ENCODE peak calls at places on chromosomes 2 and 18, in eight cellular contexts. Y is brain microvascular endothelial cell, I is DND-41, H is right atrium auricular region, X is endodermal cell, A is bronchial epithelial cell, Z is psoas muscle, L is uterus. C is an unnamed sample. For H3K36me3, the result is how much of the 10 kb centered on the place peaks cover.

GRCh38 chr2:47569658-47570398 is 166.9 kb downstream of the MSH2 start:
- DNase-seq in X (peak), A (no peak), Z (no peak), Y (no peak), H (no peak), I (no peak), L (no peak), C (peak)

GRCh38 chr2:222756362-222756831 is 84.9 kb downstream of the MOGAT1 start:
- DNase-seq in A (peak), H (no peak), Z (no peak), X (no peak), I (no peak), Y (no peak), L (no peak), C (no peak)

GRCh38 chr2:216690451-216691209 is 4.7 kb downstream of the IGFBP5 start:
- DNase-seq in Y (no peak), L (peak), X (no peak), A (no peak), I (no peak), Z (peak), H (peak), C (no peak)

GRCh38 chr2:88016948-88017779 is 817 bp upstream of the RNU2-63P start:
- DNase-seq in H (no peak), A (peak), X (peak), L (no peak), Y (peak), Z (no peak), I (no peak), C (peak)

GRCh38 chr18:63987743-63988142 is 17.9 kb downstream of the SERPINB8 start:
- DNase-seq in Z (no peak), H (no peak), Y (no peak), A (no peak), X (no peak), L (no peak), I (no peak), C (no peak)

GRCh38 chr2:220162320-220162719 is 534.9 kb downstream of the SLC4A3 start:
- DNase-seq in Z (no peak), L (no peak), I (no peak), H (no peak), A (peak), X (no peak), Y (no peak), C (no peak)

GRCh38 chr2:192286093-192286701 is 91.5 kb upstream of the TMEFF2 start:
- DNase-seq in Z (no peak), A (peak), X (no peak), L (no peak), H (no peak), I (no peak), Y (peak), C (peak)

GRCh38 chr18:76572517-76573247 is 77.6 kb upstream of the ZNF516 start:
- DNase-seq in X (no peak), A (no peak), H (no peak), Z (no peak), Y (no peak), I (no peak), L (no peak), C (no peak)

GRCh38 chr2:44952143-44952805 is 10.8 kb downstream of the SIX3 start:
- DNase-seq in H (no peak), Z (peak), I (no peak), X (peak), Y (peak), L (no peak), A (peak), C (peak)

GRCh38 chr2:190320696-190321095 is 1.1 kb upstream of the HIBCH start:
- DNase-seq in Y (no peak), X (no peak), Z (no peak), A (no peak), H (no peak), I (no peak), L (no peak), C (no peak)

GRCh38 chr2:214386720-214387119 is 24.1 kb upstream of the VWC2L start:
- DNase-seq in Y (no peak), H (no peak), L (no peak), X (no peak), A (no peak), Z (no peak), I (no peak), C (no peak)

GRCh38 chr2:109318150-109318948 is 189.3 kb downstream of the SH3RF3 start:
- DNase-seq in Z (peak), L (peak), Y (peak), H (peak), A (no peak), X (no peak), I (no peak), C (no peak)

GRCh38 chr2:72220170-72220569 is 72.5 kb upstream of the CYP26B1 start:
- DNase-seq in Y (no peak), I (peak), X (peak), A (no peak), H (no peak), L (no peak), Z (no peak), C (peak)

GRCh38 chr2:220837226-220837625 is 734.9 kb downstream of the EPHA4 start:
- DNase-seq in L (no peak), H (no peak), Z (no peak), A (no peak), X (peak), Y (no peak), I (no peak), C (no peak)

DNA sequence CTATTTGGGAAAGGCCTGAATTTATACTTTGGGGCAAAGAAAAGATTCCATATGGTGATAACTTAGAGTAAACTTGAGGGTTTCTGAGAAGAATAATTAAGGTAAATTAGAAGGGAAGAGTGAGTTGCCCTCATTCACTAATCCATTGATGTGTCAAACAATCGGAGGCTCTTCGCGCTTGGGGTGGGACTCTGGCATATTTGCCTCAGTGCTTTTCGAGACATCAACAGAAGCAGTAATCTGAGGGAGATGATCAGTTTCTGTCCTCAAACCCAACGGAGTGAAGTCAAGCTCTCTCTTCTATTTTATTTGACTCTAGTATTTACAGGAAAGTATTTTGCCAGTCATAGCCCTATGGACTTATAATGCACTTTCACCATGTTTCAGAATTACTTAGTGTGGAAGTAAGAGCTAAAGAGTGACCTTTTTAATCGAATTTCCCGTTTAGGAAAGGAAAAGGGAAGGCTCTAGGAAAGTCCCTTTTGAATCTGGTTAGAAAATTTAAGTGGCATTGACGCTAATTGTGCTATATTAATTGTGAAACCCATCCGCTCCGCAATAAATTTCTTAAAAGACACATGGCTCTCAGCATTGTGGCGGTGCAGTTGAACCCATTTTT is 1.3 kb downstream of the RAB10 start:
- DNase-seq in I (no peak), H (peak), A (no peak), Y (no peak), L (no peak), Z (no peak), X (no peak), C (no peak)
- TF ChIP-seq CTCF in I (no peak), H (no peak), A (no peak), Y (no peak), L (no peak), Z (no peak), X (no peak), C (no peak)

GRCh38 chr2:226905718-226906438 is 70.0 kb downstream of the RHBDD1 start:
- DNase-seq in X (no peak), I (no peak), A (no peak), Y (no peak), Z (no peak), H (no peak), L (no peak), C (no peak)
- H3K4me3 ChIP-seq in X (no peak), I (no peak), A (no peak), Y (no peak), Z (no peak), H (no peak), L (no peak), C (no peak)

DNA sequence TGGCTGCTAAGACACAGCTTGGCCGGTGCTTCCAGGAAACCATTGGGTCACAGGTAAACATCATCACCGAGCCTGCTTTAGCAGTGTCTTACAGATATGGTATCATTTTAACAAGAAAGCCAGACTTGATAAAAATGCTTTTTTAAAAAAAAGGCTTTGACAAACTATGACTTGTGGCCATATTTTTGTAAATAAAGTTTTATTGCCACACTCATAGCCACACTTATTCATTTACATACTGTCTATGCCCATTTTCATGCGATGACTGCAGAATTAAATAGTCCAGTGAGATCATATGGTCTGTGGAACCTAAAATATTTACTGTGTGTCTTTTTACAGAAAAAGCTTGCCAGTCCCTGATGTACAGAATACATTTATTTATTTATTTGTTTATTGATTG is 242.0 kb downstream of the LTBP1 start:
- DNase-seq in Z (no peak), X (no peak), L (no peak), A (no peak), H (no peak), Y (no peak), I (no peak), C (no peak)
- H3K36me3 ChIP-seq in Z (under half), X (under half), L (under half), A (under half), H (under half), Y (half or more), I (under half), C (under half)

GRCh38 chr18:9679125-9679524 is 29.0 kb upstream of the RAB31 start:
- DNase-seq in Y (no peak), L (no peak), A (no peak), Z (no peak), X (no peak), I (no peak), H (no peak), C (no peak)

GRCh38 chr18:9671214-9671613 is 36.9 kb upstream of the RAB31 start:
- DNase-seq in L (no peak), H (no peak), I (no peak), Y (no peak), A (peak), Z (no peak), X (no peak), C (no peak)

GRCh38 chr18:9669016-9669415 is 39.1 kb upstream of the RAB31 start:
- DNase-seq in L (no peak), Z (no peak), X (no peak), H (no peak), A (no peak), I (no peak), Y (no peak), C (no peak)

DNA sequence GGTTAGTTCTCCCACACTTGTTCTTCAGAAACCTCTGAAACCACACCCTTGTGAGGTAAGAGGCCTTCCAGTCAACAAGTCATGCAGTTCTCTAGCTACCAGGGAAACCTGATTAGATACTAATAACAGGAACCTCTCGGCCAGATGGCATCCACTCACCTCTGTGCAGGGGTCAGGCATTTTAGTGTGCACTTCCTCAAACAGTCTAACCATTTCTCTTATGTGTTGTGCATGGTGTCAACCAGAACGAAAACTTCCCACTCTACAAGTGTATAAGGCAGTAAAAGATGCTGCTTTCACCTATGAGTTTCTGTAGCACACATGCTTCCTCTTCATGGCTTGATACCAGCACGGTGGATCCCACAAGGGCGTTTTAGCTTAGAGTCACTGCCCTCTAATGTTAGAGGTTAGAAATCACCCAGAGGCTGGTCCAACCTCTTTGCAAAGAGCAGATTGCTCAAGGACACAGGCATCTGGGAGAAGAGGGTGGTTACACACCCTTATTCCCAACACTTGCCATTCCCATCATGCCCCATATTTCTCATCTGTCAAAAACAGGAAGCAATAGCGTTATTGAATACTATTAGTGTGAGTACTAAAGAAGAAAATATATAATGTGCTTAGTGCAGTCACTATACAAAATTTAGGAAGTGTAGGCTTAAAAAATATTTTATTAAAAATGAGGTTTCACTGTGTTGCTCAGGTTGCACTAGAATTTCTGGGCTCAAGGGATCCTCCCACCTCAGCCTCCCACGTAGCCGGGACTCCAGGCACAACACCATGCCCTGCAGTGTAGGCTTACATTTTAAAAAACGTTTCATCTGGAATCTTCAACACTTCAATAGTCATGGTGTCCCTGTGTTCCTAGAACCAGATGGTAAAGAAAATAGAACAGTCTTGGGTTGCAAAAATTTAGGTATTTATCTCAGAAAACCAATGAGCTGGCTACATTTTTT is 34.5 kb upstream of the RAB31 start:
- DNase-seq in Y (peak), H (no peak), X (peak), Z (no peak), I (no peak), L (no peak), A (peak), C (peak)
- TF ChIP-seq CTCF in Y (peak), H (peak), X (peak), Z (no peak), I (peak), L (peak), A (peak), C (peak)

GRCh38 chr2:144834363-144834762 is 314.4 kb upstream of the ZEB2 start:
- DNase-seq in Z (no peak), A (peak), H (no peak), I (no peak), L (no peak), Y (no peak), X (no peak), C (no peak)

GRCh38 chr2:144835634-144836351 is 315.9 kb upstream of the ZEB2 start:
- DNase-seq in I (no peak), Y (peak), Z (no peak), H (no peak), A (peak), X (no peak), L (no peak), C (no peak)

GRCh38 chr2:144836635-144837350 is 316.9 kb upstream of the ZEB2 start:
- DNase-seq in Z (no peak), H (no peak), L (no peak), I (no peak), X (no peak), A (peak), Y (peak), C (no peak)

GRCh38 chr2:144832048-144832447 is 312.1 kb upstream of the ZEB2 start:
- DNase-seq in A (no peak), Y (no peak), L (no peak), Z (no peak), H (no peak), I (no peak), X (no peak), C (no peak)

DNA sequence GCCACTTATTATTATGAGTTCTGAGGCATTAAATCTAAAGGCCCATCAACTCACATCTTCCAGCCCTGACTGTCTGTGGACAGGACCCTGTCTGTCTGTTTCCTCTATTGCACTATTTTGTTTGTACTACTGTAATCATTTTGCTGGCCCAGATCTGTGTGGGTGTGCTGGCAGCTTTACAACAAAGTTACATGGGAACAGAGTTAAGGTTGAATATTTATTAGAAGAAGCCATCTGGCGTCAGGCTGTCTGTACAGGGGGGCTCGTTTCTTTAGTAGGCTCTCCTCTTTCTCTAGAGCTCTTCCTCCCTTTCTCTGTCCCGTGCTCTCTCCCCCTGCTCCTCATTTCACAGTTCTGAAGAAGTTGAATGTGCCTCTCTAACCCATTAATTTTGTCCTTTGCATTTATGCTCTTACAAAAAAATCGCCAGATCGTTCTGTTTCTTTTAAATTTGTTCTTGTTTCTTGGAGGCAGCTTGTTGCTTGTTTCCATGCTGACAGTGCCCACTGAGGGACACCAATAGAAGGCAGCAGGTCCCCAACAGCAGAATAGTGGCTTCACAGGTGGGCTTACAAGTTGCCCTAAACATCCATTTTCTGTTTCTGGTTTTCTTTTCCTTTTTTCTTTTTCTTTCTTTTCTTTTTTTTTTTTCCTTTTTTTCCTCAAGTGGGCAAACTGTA is 315.2 kb upstream of the ZEB2 start:
- DNase-seq in Y (peak), H (peak), A (peak), L (peak), X (no peak), I (no peak), Z (no peak), C (no peak)
- H3K4me3 ChIP-seq in Y (peak), H (no peak), A (no peak), L (no peak), X (no peak), I (no peak), Z (no peak), C (no peak)

DNA sequence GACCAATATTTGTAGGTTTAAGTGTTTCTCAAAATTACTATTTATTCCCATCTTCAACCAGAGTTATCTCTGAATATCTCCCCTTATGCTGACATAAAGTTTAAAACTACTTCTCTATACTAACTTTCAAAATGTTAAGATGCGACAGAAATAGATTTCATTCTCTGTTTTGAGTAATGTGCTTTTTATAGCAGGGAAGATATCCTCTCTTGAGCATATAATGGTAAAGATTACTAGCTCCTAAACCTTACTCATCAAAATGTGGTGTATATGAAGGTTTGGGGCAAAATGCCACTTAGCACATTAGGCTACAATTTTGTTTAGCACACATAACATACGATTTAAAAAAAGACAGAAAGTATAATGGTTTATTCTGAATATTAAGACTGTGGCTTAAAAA is 54.4 kb downstream of the CWC22 start:
- DNase-seq in A (no peak), Z (no peak), Y (no peak), X (no peak), I (no peak), H (no peak), L (no peak), C (no peak)
- H3K36me3 ChIP-seq in A (under half), Z (half or more), Y (under half), X (half or more), I (half or more), H (under half), L (under half), C (under half)

C was measured in WERI-Rb-1.